ENCODE peak calls at places on chromosome 9, in ten cellular contexts. J, P, T, A, I, N, K, Q, M and U are unnamed samples.

GRCh38 chr9:134661299-134661698 is 19.7 kb downstream of the COL5A1 start:
- DNase-seq in A (no peak), P (no peak), J (peak), K (no peak), N (no peak), T (no peak), M (no peak), Q (peak), I (no peak), U (no peak)

GRCh38 chr9:107215381-107215780 is 67.7 kb upstream of the RAD23B start:
- DNase-seq in I (no peak), N (no peak), M (no peak), K (peak), T (no peak), P (no peak), Q (no peak), J (no peak), A (no peak), U (no peak)

GRCh38 chr9:36091028-36091953 is 45.2 kb upstream of the GLIPR2 start:
- DNase-seq in P (peak), T (no peak), Q (no peak), N (peak), M (no peak), I (no peak), J (no peak), K (peak), A (no peak), U (no peak)

GRCh38 chr9:91395553-91396470 is 27.8 kb downstream of the NFIL3 start:
- DNase-seq in Q (no peak), A (peak), N (no peak), K (peak), M (no peak), P (peak), I (no peak), T (no peak), J (no peak), U (peak)

GRCh38 chr9:3237121-3237520 is 288.7 kb downstream of the RFX3 start:
- DNase-seq in Q (no peak), N (no peak), J (no peak), K (no peak), I (no peak), T (no peak), A (no peak), P (no peak), M (no peak), U (no peak)

GRCh38 chr9:70392850-70393249 is 21.6 kb downstream of the KLF9 start:
- DNase-seq in J (no peak), I (no peak), T (no peak), M (no peak), K (no peak), P (no peak), A (no peak), Q (no peak), N (no peak), U (no peak)

GRCh38 chr9:94973491-94973941 is 247.0 kb downstream of the AOPEP start:
- DNase-seq in A (no peak), P (peak), J (no peak), Q (no peak), N (no peak), M (no peak), I (no peak), K (peak), T (no peak), U (no peak)

GRCh38 chr9:21974542-21975409 is 19.4 kb downstream of the CDKN2A start:
- DNase-seq in I (no peak), N (no peak), A (no peak), K (peak), J (no peak), T (no peak), M (no peak), Q (peak), P (no peak), U (no peak)

GRCh38 chr9:121278535-121279169 is 10.7 kb downstream of the GSN start:
- DNase-seq in N (peak), J (no peak), A (peak), T (no peak), K (peak), M (no peak), Q (no peak), I (no peak), P (peak), U (peak)

GRCh38 chr9:33250458-33250995 is 10.6 kb downstream of the SPINK4 start:
- DNase-seq in N (no peak), P (no peak), J (no peak), T (no peak), A (peak), I (no peak), K (peak), M (no peak), Q (no peak), U (peak)
- H3K4me3 ChIP-seq in N (no peak), P (no peak), J (no peak), T (no peak), A (no peak), I (no peak), K (no peak), M (no peak), Q (no peak), U (no peak)

GRCh38 chr9:114776683-114777399 is 29.0 kb downstream of the TNFSF15 start:
- DNase-seq in M (no peak), T (no peak), J (no peak), P (no peak), I (no peak), K (no peak), Q (no peak), N (no peak), A (no peak), U (no peak)
- H3K4me3 ChIP-seq in M (no peak), T (no peak), J (no peak), P (no peak), I (no peak), K (no peak), Q (no peak), N (no peak), A (no peak), U (no peak)

DNA sequence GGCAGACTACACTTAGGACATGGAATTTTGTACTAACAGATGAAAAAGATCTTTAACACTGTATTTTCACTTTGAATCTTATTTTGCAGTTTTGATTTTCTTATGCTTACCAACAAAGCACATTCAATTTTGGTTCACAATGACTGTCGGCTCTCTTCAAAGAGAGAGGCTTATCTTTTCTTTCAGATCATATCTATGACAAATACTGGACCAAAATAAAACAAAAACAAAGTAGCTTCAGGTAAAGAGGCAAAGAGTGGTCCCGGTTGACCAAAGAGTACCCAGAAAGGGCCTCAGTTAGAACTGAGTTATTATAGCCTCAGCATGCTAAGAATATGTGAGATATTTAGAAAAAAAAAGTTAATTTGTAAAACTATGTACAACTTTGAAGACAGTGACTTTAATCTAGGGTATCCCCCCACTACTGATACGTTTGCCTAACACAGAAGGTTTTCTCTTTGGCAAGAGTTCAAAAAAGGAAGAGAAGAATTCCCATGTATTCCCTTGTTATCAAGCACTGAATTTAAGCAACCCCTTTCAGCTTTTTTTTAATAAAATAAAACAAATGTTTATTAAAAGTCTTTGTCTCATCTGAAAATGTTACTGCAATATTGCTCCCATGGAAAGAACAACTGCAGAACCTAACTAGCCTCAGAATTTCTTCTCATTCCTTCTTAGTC is 50.5 kb downstream of the NR6A1 start:
- DNase-seq in T (no peak), N (no peak), J (no peak), I (no peak), A (no peak), P (no peak), Q (no peak), K (no peak), M (no peak), U (no peak)
- H3K4me3 ChIP-seq in T (no peak), N (no peak), J (no peak), I (no peak), A (no peak), P (no peak), Q (no peak), K (no peak), M (no peak), U (no peak)

GRCh38 chr9:19493845-19494244 is 85.0 kb downstream of the ACER2 start:
- DNase-seq in J (no peak), P (no peak), K (no peak), N (no peak), M (no peak), Q (no peak), A (no peak), T (no peak), I (no peak), U (no peak)
- H3K4me3 ChIP-seq in J (peak), P (peak), K (no peak), N (no peak), M (peak), Q (no peak), A (no peak), T (no peak), I (no peak), U (peak)

GRCh38 chr9:16039988-16040761 is 487.3 kb downstream of the CCDC171 start:
- DNase-seq in I (no peak), A (no peak), Q (no peak), P (peak), M (no peak), J (no peak), T (no peak), N (no peak), K (peak), U (no peak)

GRCh38 chr9:16046713-16047112 is 493.9 kb downstream of the CCDC171 start:
- DNase-seq in A (no peak), N (no peak), I (no peak), T (no peak), M (no peak), Q (no peak), J (no peak), K (no peak), P (no peak), U (no peak)

GRCh38 chr9:16039103-16039987 is 486.5 kb downstream of the CCDC171 start:
- DNase-seq in N (peak), M (no peak), Q (no peak), J (no peak), P (no peak), K (peak), T (no peak), A (no peak), I (no peak), U (no peak)

GRCh38 chr9:16048129-16048528 is 495.3 kb downstream of the CCDC171 start:
- DNase-seq in J (no peak), P (no peak), N (no peak), Q (no peak), K (no peak), A (no peak), T (no peak), M (no peak), I (no peak), U (no peak)

DNA sequence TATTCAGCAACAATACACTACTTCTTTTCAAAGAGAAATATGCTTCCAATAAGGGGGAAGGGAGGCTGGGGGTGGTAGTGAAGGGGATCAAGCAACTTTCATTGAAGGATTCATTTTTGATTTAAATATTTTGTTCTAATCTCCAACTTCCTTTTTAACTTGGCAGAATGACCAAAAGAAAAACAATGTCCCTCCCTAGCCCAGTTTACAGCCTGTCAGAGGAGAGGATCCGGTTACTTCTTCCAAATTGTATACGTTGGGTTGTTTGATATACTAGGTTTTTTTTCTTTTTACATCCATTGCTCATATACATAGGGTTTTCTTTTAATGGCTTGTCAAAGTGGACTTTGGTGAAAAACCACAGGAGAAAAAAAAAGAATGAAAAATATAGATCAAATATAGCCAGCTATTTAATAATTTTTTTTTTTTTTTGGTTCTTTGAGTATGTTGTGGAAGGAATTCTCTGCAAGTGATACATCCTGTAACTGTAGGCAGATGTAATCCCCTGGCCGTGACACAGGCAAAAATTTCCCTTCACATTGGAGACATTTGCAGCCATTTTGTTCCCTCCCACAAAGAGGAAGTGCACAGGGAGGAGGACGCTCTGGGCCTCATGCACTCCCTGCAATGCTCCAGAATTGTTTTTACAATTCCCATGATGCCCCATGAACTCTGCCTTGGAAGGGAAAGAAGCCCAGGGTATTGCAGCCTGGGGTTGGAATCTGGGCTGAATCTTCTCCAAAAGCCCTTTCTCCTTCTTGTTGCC is 491.5 kb downstream of the CCDC171 start:
- DNase-seq in J (no peak), Q (no peak), K (peak), M (no peak), N (no peak), A (no peak), T (no peak), P (no peak), I (no peak), U (no peak)
- H3K4me3 ChIP-seq in J (no peak), Q (no peak), K (no peak), M (no peak), N (no peak), A (no peak), T (no peak), P (no peak), I (no peak), U (no peak)

GRCh38 chr9:87337335-87338074 is 160.2 kb upstream of the DAPK1 start:
- DNase-seq in J (no peak), Q (no peak), N (no peak), K (peak), M (no peak), P (no peak), I (peak), T (no peak), A (peak), U (no peak)
- H3K4me3 ChIP-seq in J (peak), Q (peak), N (peak), K (peak), M (peak), P (no peak), I (peak), T (peak), A (no peak), U (peak)

DNA sequence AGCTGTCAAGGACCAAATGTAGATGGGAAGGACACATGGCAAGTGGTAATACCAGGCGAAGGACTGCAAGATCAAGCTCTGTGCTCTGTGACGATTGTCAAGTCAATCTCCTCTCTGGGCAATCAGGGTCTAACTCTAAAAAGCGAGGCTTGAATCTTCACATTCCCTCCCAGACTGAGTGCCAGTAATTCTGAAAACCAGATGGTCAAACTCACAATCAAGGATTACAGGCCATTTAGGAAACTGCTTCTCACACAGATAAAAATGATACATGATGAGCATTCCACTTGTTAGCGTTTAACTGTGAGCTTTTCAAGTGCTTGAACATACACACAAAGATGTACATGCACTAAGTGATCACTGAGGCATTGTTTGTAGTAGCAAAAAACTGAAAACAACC is 210.1 kb downstream of the TRIM32 start:
- DNase-seq in N (no peak), P (no peak), I (no peak), K (no peak), Q (no peak), A (no peak), M (no peak), T (no peak), J (no peak), U (no peak)
- H3K4me3 ChIP-seq in N (no peak), P (no peak), I (no peak), K (no peak), Q (no peak), A (no peak), M (no peak), T (no peak), J (no peak), U (no peak)

DNA sequence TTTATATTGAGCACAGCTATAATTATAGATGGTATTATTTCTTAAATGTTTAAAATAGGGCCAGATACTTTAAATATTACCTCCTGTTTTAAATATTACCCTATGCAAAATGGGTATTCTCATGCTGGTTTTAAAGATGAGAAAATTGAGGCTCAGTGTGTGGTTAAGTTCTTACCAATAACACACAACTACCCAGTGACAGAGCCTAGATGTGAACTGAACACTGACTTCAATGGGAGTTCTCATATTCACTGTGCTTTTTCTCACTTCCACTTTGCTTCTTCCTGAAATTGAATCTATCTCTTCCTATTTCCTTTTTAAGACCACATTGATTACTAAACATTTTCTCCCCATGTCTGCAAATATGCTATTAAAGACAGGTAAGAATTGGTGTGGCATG is 135.8 kb upstream of the TUSC1 start:
- DNase-seq in M (no peak), Q (no peak), I (no peak), K (no peak), T (no peak), N (no peak), P (no peak), A (no peak), J (no peak), U (no peak)
- H3K4me3 ChIP-seq in M (no peak), Q (no peak), I (no peak), K (no peak), T (no peak), N (no peak), P (no peak), A (no peak), J (no peak), U (no peak)

GRCh38 chr9:97853844-97854695 is 1.0 kb downstream of the FOXE1 start:
- DNase-seq in P (no peak), T (peak), M (no peak), J (peak), N (no peak), K (peak), A (no peak), Q (peak), I (peak), U (no peak)
- H3K4me3 ChIP-seq in P (peak), T (peak), M (peak), J (peak), N (no peak), K (no peak), A (peak), Q (peak), I (peak), U (peak)

GRCh38 chr9:136242908-136243525 is 2.6 kb downstream of the QSOX2 start:
- DNase-seq in T (no peak), Q (no peak), A (no peak), K (peak), N (no peak), P (no peak), J (no peak), I (no peak), M (no peak), U (no peak)

GRCh38 chr9:136244116-136244775 is 1.4 kb downstream of the QSOX2 start:
- DNase-seq in N (no peak), Q (no peak), T (no peak), A (no peak), I (no peak), M (no peak), P (no peak), J (no peak), K (no peak), U (no peak)

GRCh38 chr9:136244776-136245193 is 827 bp downstream of the QSOX2 start:
- DNase-seq in T (no peak), N (no peak), J (no peak), A (no peak), M (no peak), Q (no peak), I (no peak), K (no peak), P (no peak), U (no peak)

GRCh38 chr9:136242248-136242647 is 3.4 kb downstream of the QSOX2 start:
- DNase-seq in A (no peak), P (no peak), N (no peak), K (no peak), I (no peak), T (no peak), J (no peak), Q (no peak), M (no peak), U (no peak)

DNA sequence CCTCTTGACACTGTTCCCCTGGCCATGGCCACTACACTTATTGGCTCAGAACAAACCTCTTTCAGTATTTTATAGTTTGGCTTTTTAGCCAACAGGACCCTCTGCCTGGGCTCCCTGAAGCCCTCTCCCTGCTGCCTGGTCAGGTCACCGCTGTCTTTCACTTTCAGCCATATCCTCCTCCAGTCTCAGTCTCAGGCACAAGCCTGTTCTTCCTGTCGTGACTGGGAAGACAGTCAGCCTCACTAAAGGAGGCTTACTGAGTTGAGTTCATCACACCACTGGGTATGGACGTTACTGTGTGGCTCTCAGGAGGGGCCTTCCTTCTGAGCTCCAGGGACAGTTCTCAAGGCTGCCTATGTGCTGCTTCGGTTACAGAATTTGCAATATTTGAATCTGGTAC is 2.0 kb downstream of the QSOX2 start:
- DNase-seq in A (no peak), T (no peak), Q (no peak), M (no peak), I (no peak), J (no peak), K (no peak), N (no peak), P (no peak), U (no peak)
- H3K4me3 ChIP-seq in A (no peak), T (peak), Q (no peak), M (no peak), I (no peak), J (no peak), K (no peak), N (no peak), P (no peak), U (no peak)